ENCODE peak calls at places on chromosomes 11 and 22, in five cellular contexts. E is ovary, Q is A549, Z is SK-N-SH, I is HepG2. J is an unnamed sample.

GRCh38 chr11:46134540-46134939 is 13.3 kb upstream of the PHF21A start:
- DNase-seq in E (no peak), Q (no peak), Z (no peak), I (no peak), J (no peak)

GRCh38 chr11:15148181-15148580 is 33.5 kb downstream of the INSC start:
- DNase-seq in E (no peak), Q (no peak), Z (no peak), I (no peak), J (no peak)

GRCh38 chr11:129973809-129974208 is 28.8 kb downstream of the PRDM10 start:
- DNase-seq in E (no peak), Q (no peak), Z (no peak), I (peak), J (no peak)

GRCh38 chr11:47861762-47862161 is 13.6 kb upstream of the NUP160 start:
- DNase-seq in E (no peak), Q (peak), Z (no peak), I (no peak), J (no peak)

GRCh38 chr11:64868904-64869570 is 9.4 kb downstream of the EHD1 start:
- DNase-seq in E (peak), Q (peak), Z (no peak), I (no peak), J (no peak)

GRCh38 chr22:17234144-17234623 is 14.9 kb upstream of the ADA2 start:
- DNase-seq in E (no peak), Q (peak), Z (no peak), I (no peak), J (no peak)

GRCh38 chr11:126357969-126358762 is 2.7 kb downstream of the ST3GAL4 start:
- DNase-seq in E (peak), Q (no peak), Z (no peak), I (peak), J (peak)

GRCh38 chr11:72041364-72042058 is 38.8 kb downstream of the NUMA1 start:
- DNase-seq in E (peak), Q (peak), Z (peak), I (peak), J (peak)

GRCh38 chr22:31977141-31977781 is 32.9 kb downstream of the YWHAH start:
- DNase-seq in E (peak), Q (peak), Z (peak), I (peak), J (peak)

GRCh38 chr11:48034926-48035876 is 54.8 kb downstream of the PTPRJ start:
- DNase-seq in E (no peak), Q (no peak), Z (no peak), I (no peak), J (peak)

GRCh38 chr11:65710424-65710823 is 1.6 kb upstream of the KAT5 start:
- DNase-seq in E (no peak), Q (no peak), Z (no peak), I (no peak), J (no peak)

GRCh38 chr22:28171135-28171534 is 252.1 kb upstream of the PITPNB start:
- DNase-seq in E (no peak), Q (no peak), Z (no peak), I (no peak), J (no peak)

GRCh38 chr11:93131709-93132108 is 66.1 kb downstream of the SLC36A4 start:
- DNase-seq in E (no peak), Q (peak), Z (no peak), I (peak), J (no peak)

GRCh38 chr11:118953265-118953664 is 2.8 kb upstream of the UPK2 start:
- DNase-seq in E (no peak), Q (peak), Z (peak), I (no peak), J (no peak)

GRCh38 chr11:58525037-58525614 is 17.2 kb upstream of the OR5B21 start:
- DNase-seq in E (no peak), Q (no peak), Z (no peak), I (no peak), J (no peak)

GRCh38 chr11:19628018-19628417 is 84.6 kb upstream of the NAV2 start:
- DNase-seq in E (peak), Q (no peak), Z (no peak), I (no peak), J (peak)

GRCh38 chr11:103317118-103317517 is 207.9 kb downstream of the DYNC2H1 start:
- DNase-seq in E (no peak), Q (no peak), Z (no peak), I (no peak), J (no peak)

GRCh38 chr22:47943729-47944700 is 1181.6 kb downstream of the TBC1D22A start:
- DNase-seq in E (no peak), Q (no peak), Z (no peak), I (no peak), J (no peak)

GRCh38 chr11:20854214-20854613 is 184.8 kb downstream of the NELL1 start:
- DNase-seq in E (no peak), Q (no peak), Z (no peak), I (no peak), J (no peak)

GRCh38 chr11:2194877-2195755 is 23.5 kb upstream of the TH start:
- DNase-seq in E (peak), Q (peak), Z (peak), I (peak), J (no peak)

GRCh38 chr11:9758676-9759518 is 95.0 kb downstream of the SWAP70 start:
- DNase-seq in E (peak), Q (peak), Z (peak), I (peak), J (peak)

GRCh38 chr22:28229566-28230483 is 310.8 kb upstream of the PITPNB start:
- DNase-seq in E (no peak), Q (no peak), Z (no peak), I (no peak), J (no peak)

GRCh38 chr11:96191752-96192151 is 151.2 kb downstream of the MAML2 start:
- DNase-seq in E (no peak), Q (no peak), Z (no peak), I (no peak), J (no peak)

GRCh38 chr22:41382098-41382578 is 396 bp downstream of the TEF start:
- DNase-seq in E (peak), Q (peak), Z (peak), I (no peak), J (peak)

GRCh38 chr11:33716236-33716635 is 15.6 kb upstream of the C11orf91 start:
- DNase-seq in E (no peak), Q (peak), Z (peak), I (no peak), J (no peak)

GRCh38 chr22:36160499-36160942 is at the start of gene APOL3:
- DNase-seq in E (peak), Q (no peak), Z (no peak), I (no peak), J (peak)

GRCh38 chr22:40345801-40346177 is 511 bp upstream of the ADSL start:
- DNase-seq in E (no peak), Q (no peak), Z (peak), I (peak), J (no peak)

GRCh38 chr22:40345271-40345670 is 1.0 kb upstream of the ADSL start:
- DNase-seq in E (no peak), Q (no peak), Z (no peak), I (no peak), J (no peak)

GRCh38 chr22:40347300-40347699 is 1.0 kb downstream of the ADSL start:
- DNase-seq in E (no peak), Q (no peak), Z (no peak), I (no peak), J (no peak)

GRCh38 chr22:40348025-40348658 is 1.8 kb downstream of the ADSL start:
- DNase-seq in E (peak), Q (peak), Z (peak), I (peak), J (no peak)

GRCh38 chr22:40346178-40347064 is at the start of gene ADSL:
- DNase-seq in E (peak), Q (peak), Z (peak), I (peak), J (peak)
- TF ChIP-seq EP300 in E (no peak), Q (no peak), Z (no peak), I (peak), J (no peak)

GRCh38 chr22:25083414-25084166 is 116.1 kb upstream of the CRYBB3 start:
- DNase-seq in E (no peak), Q (no peak), Z (peak), I (peak), J (no peak)
- TF ChIP-seq EP300 in E (no peak), Q (no peak), Z (no peak), I (peak), J (no peak)

GRCh38 chr11:68271781-68272608 is at the start of gene C11orf24:
- DNase-seq in E (peak), Q (peak), Z (peak), I (peak), J (peak)
- TF ChIP-seq EP300 in E (no peak), Q (no peak), Z (peak), I (no peak), J (no peak)

GRCh38 chr11:114678125-114679036 is at the start of gene NXPE2:
- DNase-seq in E (no peak), Q (peak), Z (no peak), I (no peak), J (no peak)
- TF ChIP-seq EP300 in E (no peak), Q (no peak), Z (no peak), I (no peak), J (no peak)

GRCh38 chr22:26672590-26673468 is 15.4 kb downstream of the MIAT start:
- DNase-seq in E (peak), Q (peak), Z (peak), I (peak), J (peak)
- TF ChIP-seq EP300 in E (peak), Q (no peak), Z (no peak), I (no peak), J (no peak)

GRCh38 chr11:35352107-35352888 is 67.1 kb downstream of the SLC1A2 start:
- DNase-seq in E (no peak), Q (no peak), Z (no peak), I (no peak), J (no peak)
- TF ChIP-seq EP300 in E (no peak), Q (no peak), Z (no peak), I (no peak), J (no peak)

DNA sequence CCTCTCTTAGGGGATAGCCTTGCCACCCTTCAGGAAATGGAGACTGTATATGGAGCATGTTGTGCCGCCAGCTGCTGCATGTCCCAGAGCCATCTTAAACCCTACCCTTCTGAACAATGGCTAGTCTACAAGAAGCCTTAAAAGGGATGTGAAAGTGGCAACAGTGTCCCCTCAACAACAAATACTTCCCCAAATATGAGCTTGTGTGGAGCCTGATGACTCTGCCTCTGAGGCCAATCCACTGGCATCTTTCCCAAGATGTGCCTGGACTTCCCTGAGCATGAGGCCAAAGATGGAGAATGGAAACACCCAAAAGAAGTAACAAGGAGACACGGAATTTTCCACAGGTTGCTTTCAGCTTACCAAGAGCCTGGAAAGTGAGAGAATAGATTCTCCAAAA is 595 bp upstream of the MS4A7 start:
- DNase-seq in E (no peak), Q (no peak), Z (no peak), I (no peak), J (peak)
- TF ChIP-seq EP300 in E (no peak), Q (no peak), Z (no peak), I (no peak), J (no peak)

J was measured in sigmoid colon.